ENCODE peak calls at places on chromosomes 6 and 20, in six cellular contexts. Q is heart right ventricle, H is OCI-LY7, I is GM13977, Z is endothelial cell of umbilical vein, R is MM.1S. D is an unnamed sample.

GRCh38 chr6:87078983-87079616 is 15.8 kb downstream of the CGA start:
- DNase-seq in Q (peak; percentile 31), H (peak; percentile 69), I (peak; percentile 48), Z (peak; percentile 61), R (peak; percentile 68), D (peak; percentile 64)

GRCh38 chr20:21693322-21693721 is 12.1 kb upstream of the PAX1 start:
- DNase-seq in Q (no peak), H (peak; percentile 19), I (no peak), Z (no peak), R (no peak), D (no peak)

GRCh38 chr20:50356962-50357782 is 153.0 kb upstream of the PTPN1 start:
- DNase-seq in Q (no peak), H (no peak), I (no peak), Z (no peak), R (no peak), D (no peak)

GRCh38 chr6:161788531-161788930 is 514.7 kb upstream of the AGPAT4 start:
- DNase-seq in Q (no peak), H (no peak), I (no peak), Z (no peak), R (no peak), D (no peak)

GRCh38 chr6:41936073-41936837 is 5.4 kb downstream of the CCND3 start:
- DNase-seq in Q (peak; percentile 56), H (peak; percentile 81), I (peak; percentile 77), Z (peak; percentile 82), R (peak; percentile 85), D (peak; percentile 78)

GRCh38 chr6:141552031-141552430 is 580.7 kb upstream of the GJE1 start:
- DNase-seq in Q (no peak), H (no peak), I (no peak), Z (no peak), R (no peak), D (no peak)

GRCh38 chr6:8707956-8708772 is 272.8 kb upstream of the SLC35B3 start:
- DNase-seq in Q (no peak), H (peak; percentile 0), I (peak; percentile 13), Z (no peak), R (peak; percentile 42), D (no peak)

GRCh38 chr20:63702036-63702665 is 5.6 kb downstream of the ARFRP1 start:
- DNase-seq in Q (no peak), H (no peak), I (no peak), Z (no peak), R (no peak), D (no peak)

GRCh38 chr20:36585410-36586125 is 12.2 kb downstream of the TGIF2 start:
- DNase-seq in Q (no peak), H (no peak), I (no peak), Z (no peak), R (no peak), D (no peak)

GRCh38 chr20:57625181-57625958 is 5.1 kb upstream of the ZBP1 start:
- DNase-seq in Q (no peak), H (no peak), I (no peak), Z (no peak), R (no peak), D (no peak)

GRCh38 chr6:161744211-161745067 is 470.6 kb upstream of the AGPAT4 start:
- DNase-seq in Q (no peak), H (no peak), I (no peak), Z (peak; percentile 38), R (no peak), D (no peak)

GRCh38 chr6:140579918-140580317 is 1205.5 kb upstream of the CITED2 start:
- DNase-seq in Q (no peak), H (no peak), I (no peak), Z (no peak), R (no peak), D (no peak)

GRCh38 chr6:2157441-2158127 is 87.8 kb downstream of the GMDS start:
- DNase-seq in Q (no peak), H (no peak), I (peak; percentile 36), Z (peak; percentile 27), R (peak; percentile 17), D (peak; percentile 43)

GRCh38 chr6:82017316-82017715 is 230.2 kb downstream of the IBTK start:
- DNase-seq in Q (no peak), H (no peak), I (no peak), Z (peak; percentile 36), R (no peak), D (no peak)

GRCh38 chr6:125307150-125307838 is 5.5 kb upstream of the HDDC2 start:
- DNase-seq in Q (no peak), H (no peak), I (no peak), Z (no peak), R (no peak), D (no peak)

GRCh38 chr6:2733324-2733723 is 17.4 kb downstream of the MYLK4 start:
- DNase-seq in Q (peak; percentile 42), H (peak; percentile 86), I (peak; percentile 77), Z (no peak), R (no peak), D (peak; percentile 79)

GRCh38 chr6:97440590-97441176 is 157.7 kb upstream of the MMS22L start:
- DNase-seq in Q (no peak), H (peak; percentile 2), I (no peak), Z (peak; percentile 10), R (peak; percentile 80), D (no peak)

GRCh38 chr6:9140861-9141534 is 705.7 kb upstream of the SLC35B3 start:
- DNase-seq in Q (no peak), H (no peak), I (no peak), Z (no peak), R (no peak), D (no peak)

GRCh38 chr6:31037169-31037568 is 26.9 kb downstream of the MUC22 start:
- DNase-seq in Q (no peak), H (no peak), I (no peak), Z (no peak), R (no peak), D (no peak)

GRCh38 chr6:43256670-43257664 is 13.7 kb downstream of the TTBK1 start:
- DNase-seq in Q (no peak), H (no peak), I (no peak), Z (no peak), R (peak; percentile 37), D (no peak)

GRCh38 chr6:98657764-98658163 is 176.6 kb upstream of the POU3F2 start:
- DNase-seq in Q (no peak), H (peak; percentile 21), I (no peak), Z (peak; percentile 3), R (peak; percentile 38), D (no peak)

GRCh38 chr20:1509237-1509636 is 18.0 kb upstream of the SIRPB2 start:
- DNase-seq in Q (no peak), H (peak; percentile 22), I (peak; percentile 40), Z (peak; percentile 36), R (peak; percentile 59), D (peak; percentile 19)
- TF ChIP-seq CTCF in Q (peak; percentile 23), H (peak; percentile 66), I (peak; percentile 53), Z (peak; percentile 24), R (peak; percentile 46), D (peak; percentile 44)

DNA sequence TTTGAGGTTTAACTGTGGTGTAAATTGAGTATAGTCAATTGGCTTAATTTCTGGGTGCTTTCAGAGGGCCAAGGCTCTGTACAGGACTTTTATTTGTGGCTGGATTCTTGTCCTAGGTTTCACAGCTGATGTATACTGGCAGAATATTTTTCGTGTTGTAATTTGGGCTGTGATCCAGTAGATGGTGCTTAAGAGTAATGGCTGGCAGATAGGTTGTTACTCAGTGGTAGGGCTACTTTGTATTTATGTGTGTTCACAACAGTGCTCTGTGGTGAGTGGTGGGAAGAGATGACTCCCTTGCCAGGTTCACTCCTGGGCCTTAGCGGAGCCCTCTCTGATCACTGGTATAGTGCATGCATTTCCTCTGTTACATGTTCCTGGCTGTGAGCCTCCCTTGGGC is 34.5 kb upstream of the FERMT1 start:
- DNase-seq in Q (no peak), H (peak; percentile 11), I (no peak), Z (no peak), R (peak; percentile 60), D (no peak)
- TF ChIP-seq CTCF in Q (no peak), H (peak; percentile 77), I (peak; percentile 11), Z (peak; percentile 12), R (peak; percentile 77), D (no peak)

GRCh38 chr20:34110025-34111013 is 1.7 kb downstream of the EIF2S2 start:
- DNase-seq in Q (no peak), H (peak; percentile 17), I (peak; percentile 42), Z (peak; percentile 42), R (peak; percentile 71), D (peak; percentile 37)
- TF ChIP-seq CTCF in Q (no peak), H (peak; percentile 56), I (no peak), Z (no peak), R (peak; percentile 40), D (peak; percentile 16)

DNA sequence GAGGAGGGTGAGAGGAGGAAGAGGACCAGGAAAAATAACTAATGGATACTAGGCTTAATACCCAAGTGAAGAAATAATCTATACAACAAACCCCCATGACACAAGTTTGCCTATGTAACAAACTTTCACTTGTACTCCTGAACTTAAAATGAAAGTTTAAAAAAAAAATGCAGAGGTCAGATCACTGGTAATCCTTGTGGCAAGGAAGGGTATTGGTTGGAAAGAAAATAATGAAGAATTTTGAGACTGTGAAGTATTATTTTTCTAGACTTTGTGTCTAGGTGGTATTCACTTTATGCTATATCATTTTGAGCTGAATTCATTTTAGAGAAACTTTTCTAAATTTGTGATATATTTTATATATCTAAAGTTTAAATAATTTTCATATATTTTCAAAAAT is 547.5 kb downstream of the MMUT start:
- DNase-seq in Q (no peak), H (no peak), I (no peak), Z (no peak), R (no peak), D (no peak)
- TF ChIP-seq CTCF in Q (no peak), H (no peak), I (no peak), Z (no peak), R (no peak), D (no peak)

DNA sequence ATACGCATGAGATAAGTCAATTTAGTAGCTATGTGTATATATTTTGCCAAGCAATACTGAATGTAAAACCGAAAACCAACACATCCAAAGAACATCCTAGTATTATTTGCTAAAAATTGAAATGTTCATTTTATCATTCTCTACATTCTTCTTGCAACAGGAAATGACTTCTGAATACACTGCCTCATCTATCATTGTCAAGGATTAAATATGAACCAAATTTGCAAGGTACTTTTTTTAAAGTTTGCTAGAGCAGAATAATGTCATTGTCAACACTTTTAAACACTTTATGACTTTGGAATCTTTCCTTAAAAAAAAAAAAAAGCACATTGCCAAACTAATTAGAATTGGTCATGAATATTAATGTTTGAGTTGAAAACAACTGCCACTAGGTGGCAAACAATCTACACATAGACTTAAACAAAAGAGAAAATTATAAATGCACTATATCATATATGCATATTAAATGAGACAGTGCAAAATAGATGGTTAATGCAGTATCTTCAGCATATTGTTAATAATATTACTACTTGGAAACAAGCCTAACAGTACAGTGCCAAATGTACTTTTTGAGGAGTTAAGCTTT is 32.5 kb upstream of the TMEM244 start:
- DNase-seq in Q (no peak), H (peak; percentile 14), I (peak; percentile 20), Z (peak; percentile 58), R (peak; percentile 41), D (no peak)
- TF ChIP-seq CTCF in Q (peak; percentile 25), H (peak; percentile 73), I (peak; percentile 49), Z (peak; percentile 23), R (peak; percentile 56), D (peak; percentile 39)

DNA sequence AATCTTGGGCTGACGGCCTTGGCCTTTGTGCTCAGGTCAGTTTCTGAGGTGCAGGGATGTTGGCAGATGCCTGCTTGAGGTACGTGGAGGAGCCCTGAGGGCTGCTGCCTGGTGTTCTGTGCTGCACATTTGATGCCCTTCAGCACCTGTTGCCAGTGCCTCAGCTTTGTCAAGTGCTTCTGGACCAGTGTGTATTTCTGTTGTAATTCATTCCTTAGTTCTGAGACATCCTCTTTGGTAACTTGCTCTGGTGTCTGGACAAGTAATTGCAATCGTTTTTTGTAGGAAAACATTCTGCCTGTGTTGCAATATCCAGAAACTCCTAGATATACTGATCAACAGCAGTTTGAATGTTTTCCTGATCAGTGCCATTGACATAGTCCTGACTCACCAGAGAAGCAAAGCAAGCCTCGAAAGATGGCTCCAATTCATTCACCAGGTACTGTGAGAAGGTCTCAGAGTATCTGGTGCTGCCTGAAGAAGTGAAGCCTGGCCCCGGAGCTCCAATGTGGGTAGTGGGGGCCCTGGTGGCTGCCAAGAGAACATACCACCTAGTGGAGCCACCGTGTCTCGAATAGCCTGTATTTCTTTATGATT is 26.7 kb downstream of the ZNF337 start:
- DNase-seq in Q (no peak), H (peak; percentile 6), I (no peak), Z (no peak), R (no peak), D (no peak)
- TF ChIP-seq CTCF in Q (no peak), H (peak; percentile 20), I (no peak), Z (no peak), R (no peak), D (no peak)